ENCODE peak calls at places on chromosomes 6 and 20, in four cellular contexts. Y is EH, J is iPS-NIHi11, V is NCI-H1092. N is an unnamed sample.

GRCh38 chr20:44134897-44135810 is 51.8 kb downstream of the JPH2 start:
- DNase-seq in Y (peak; percentile 59), J (no peak), V (peak; percentile 6), N (no peak)

GRCh38 chr20:24696396-24696795 is 227.0 kb downstream of the SYNDIG1 start:
- DNase-seq in Y (no peak), J (no peak), V (no peak), N (no peak)

GRCh38 chr20:44414346-44414714 is 58.8 kb downstream of the HNF4A start:
- DNase-seq in Y (no peak), J (no peak), V (no peak), N (no peak)

GRCh38 chr6:143940011-143940597 is 68.0 kb downstream of the PLAGL1 start:
- DNase-seq in Y (peak; percentile 37), J (peak; percentile 66), V (no peak), N (peak; percentile 80)

GRCh38 chr6:129901910-129902309 is 40.8 kb upstream of the TMEM244 start:
- DNase-seq in Y (peak; percentile 8), J (no peak), V (no peak), N (no peak)

GRCh38 chr20:37406010-37406998 is 60.4 kb downstream of the SRC start:
- DNase-seq in Y (peak; percentile 59), J (peak; percentile 92), V (peak; percentile 67), N (peak; percentile 87)

GRCh38 chr6:150068786-150069648 is at the start of gene ULBP3:
- DNase-seq in Y (peak; percentile 98), J (peak; percentile 95), V (peak; percentile 39), N (peak; percentile 80)

GRCh38 chr6:113654396-113654795 is 202.7 kb upstream of the MARCKS start:
- DNase-seq in Y (peak; percentile 71), J (peak; percentile 36), V (no peak), N (no peak)

GRCh38 chr20:41395669-41396664 is 29.3 kb upstream of the EMILIN3 start:
- DNase-seq in Y (no peak), J (peak; percentile 59), V (no peak), N (no peak)

GRCh38 chr6:168054663-168055560 is 24.1 kb downstream of the FRMD1 start:
- DNase-seq in Y (no peak), J (no peak), V (no peak), N (no peak)